ENCODE peak calls at places on chromosomes 3 and 15, in nine cellular contexts. One of them, this sample, is unnamed.

GRCh38 chr15:98770984-98771383 is 122.6 kb downstream of the IGF1R start:
- DNase-seq in transverse colon: no peak
- DNase-seq in A549: no peak
- DNase-seq in HFF-Myc: no peak
- DNase-seq in Peyer's patch: no peak
- DNase-seq in thyroid gland: no peak
- DNase-seq in GM12865: no peak
- DNase-seq in mucosa of descending colon: no peak
- DNase-seq in epithelial cell of esophagus: no peak
- DNase-seq in this sample: no peak

GRCh38 chr3:195133462-195133861 is 137.5 kb downstream of the XXYLT1 start:
- DNase-seq in transverse colon: peak; percentile 60
- DNase-seq in A549: no peak
- DNase-seq in HFF-Myc: no peak
- DNase-seq in Peyer's patch: peak; percentile 77
- DNase-seq in thyroid gland: no peak
- DNase-seq in GM12865: peak; percentile 52
- DNase-seq in mucosa of descending colon: no peak
- DNase-seq in epithelial cell of esophagus: peak; percentile 72
- DNase-seq in this sample: no peak

GRCh38 chr3:71056327-71056726 is 527.2 kb downstream of the FOXP1 start:
- DNase-seq in transverse colon: no peak
- DNase-seq in A549: no peak
- DNase-seq in HFF-Myc: no peak
- DNase-seq in Peyer's patch: no peak
- DNase-seq in thyroid gland: no peak
- DNase-seq in GM12865: no peak
- DNase-seq in mucosa of descending colon: no peak
- DNase-seq in epithelial cell of esophagus: peak; percentile 79
- DNase-seq in this sample: no peak

GRCh38 chr3:11495948-11496557 is 147.7 kb downstream of the VGLL4 start:
- DNase-seq in transverse colon: no peak
- DNase-seq in A549: no peak
- DNase-seq in HFF-Myc: no peak
- DNase-seq in Peyer's patch: no peak
- DNase-seq in thyroid gland: peak; percentile 83
- DNase-seq in GM12865: no peak
- DNase-seq in mucosa of descending colon: no peak
- DNase-seq in epithelial cell of esophagus: no peak
- DNase-seq in this sample: no peak

GRCh38 chr15:39235084-39235795 is 345.6 kb upstream of the THBS1 start:
- DNase-seq in transverse colon: no peak
- DNase-seq in A549: no peak
- DNase-seq in HFF-Myc: no peak
- DNase-seq in Peyer's patch: no peak
- DNase-seq in thyroid gland: no peak
- DNase-seq in GM12865: peak; percentile 40
- DNase-seq in mucosa of descending colon: no peak
- DNase-seq in epithelial cell of esophagus: peak; percentile 63
- DNase-seq in this sample: no peak

GRCh38 chr15:71194286-71194685 is 79.0 kb downstream of the THSD4 start:
- DNase-seq in transverse colon: no peak
- DNase-seq in A549: no peak
- DNase-seq in HFF-Myc: no peak
- DNase-seq in Peyer's patch: no peak
- DNase-seq in thyroid gland: no peak
- DNase-seq in GM12865: no peak
- DNase-seq in mucosa of descending colon: no peak
- DNase-seq in epithelial cell of esophagus: no peak
- DNase-seq in this sample: no peak

GRCh38 chr3:62011667-62012066 is 361.7 kb downstream of the FEZF2 start:
- DNase-seq in transverse colon: no peak
- DNase-seq in A549: no peak
- DNase-seq in HFF-Myc: no peak
- DNase-seq in Peyer's patch: no peak
- DNase-seq in thyroid gland: no peak
- DNase-seq in GM12865: no peak
- DNase-seq in mucosa of descending colon: no peak
- DNase-seq in epithelial cell of esophagus: peak; percentile 55
- DNase-seq in this sample: no peak

GRCh38 chr3:155815030-155815429 is 9.0 kb upstream of the C3orf33 start:
- DNase-seq in transverse colon: no peak
- DNase-seq in A549: no peak
- DNase-seq in HFF-Myc: no peak
- DNase-seq in Peyer's patch: no peak
- DNase-seq in thyroid gland: no peak
- DNase-seq in GM12865: no peak
- DNase-seq in mucosa of descending colon: no peak
- DNase-seq in epithelial cell of esophagus: no peak
- DNase-seq in this sample: no peak

GRCh38 chr3:44976002-44976815 is at the start of the genes EXOSC7 and ZDHHC3:
- DNase-seq in transverse colon: peak; percentile 89
- DNase-seq in A549: peak; percentile 85
- DNase-seq in HFF-Myc: peak; percentile 38
- DNase-seq in Peyer's patch: peak; percentile 95
- DNase-seq in thyroid gland: peak; percentile 84
- DNase-seq in GM12865: peak; percentile 92
- DNase-seq in mucosa of descending colon: peak; percentile 90
- DNase-seq in epithelial cell of esophagus: peak; percentile 95
- DNase-seq in this sample: peak; percentile 82

GRCh38 chr3:35944915-35945710 is 305.8 kb downstream of the ARPP21 start:
- DNase-seq in transverse colon: no peak
- DNase-seq in A549: peak; percentile 56
- DNase-seq in HFF-Myc: no peak
- DNase-seq in Peyer's patch: peak; percentile 50
- DNase-seq in thyroid gland: no peak
- DNase-seq in GM12865: no peak
- DNase-seq in mucosa of descending colon: no peak
- DNase-seq in epithelial cell of esophagus: peak; percentile 80
- DNase-seq in this sample: no peak

DNA sequence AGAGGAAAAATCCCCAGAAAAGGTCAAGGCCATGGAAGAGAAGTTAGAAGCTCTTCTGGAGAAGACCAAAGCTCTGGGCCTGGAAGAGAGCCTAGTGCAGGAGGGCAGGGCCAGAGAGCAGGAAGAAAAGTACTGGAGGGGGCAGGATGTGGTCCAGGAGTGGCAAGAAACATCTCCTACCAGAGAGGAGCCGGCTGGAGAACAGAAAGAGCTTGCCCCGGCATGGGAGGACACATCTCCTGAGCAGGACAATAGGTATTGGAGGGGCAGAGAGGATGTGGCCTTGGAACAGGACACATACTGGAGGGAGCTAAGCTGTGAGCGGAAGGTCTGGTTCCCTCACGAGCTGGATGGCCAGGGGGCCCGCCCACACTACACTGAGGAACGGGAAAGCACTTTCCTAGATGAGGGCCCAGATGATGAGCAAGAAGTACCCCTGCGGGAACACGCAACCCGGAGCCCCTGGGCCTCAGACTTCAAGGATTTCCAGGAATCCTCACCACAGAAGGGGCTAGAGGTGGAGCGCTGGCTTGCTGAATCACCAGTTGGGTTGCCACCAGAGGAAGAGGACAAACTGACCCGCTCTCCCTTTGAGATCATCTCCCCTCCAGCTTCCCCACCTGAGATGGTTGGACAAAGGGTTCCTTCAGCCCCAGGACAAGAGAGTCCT is 9.0 kb downstream of the MAP1A start:
- DNase-seq in transverse colon: no peak
- DNase-seq in A549: no peak
- DNase-seq in HFF-Myc: no peak
- DNase-seq in Peyer's patch: no peak
- DNase-seq in thyroid gland: no peak
- DNase-seq in GM12865: no peak
- DNase-seq in mucosa of descending colon: no peak
- DNase-seq in epithelial cell of esophagus: no peak
- DNase-seq in this sample: no peak
- TF ChIP-seq CTCF in transverse colon: no peak
- TF ChIP-seq CTCF in A549: no peak
- TF ChIP-seq CTCF in HFF-Myc: no peak
- TF ChIP-seq CTCF in Peyer's patch: no peak
- TF ChIP-seq CTCF in thyroid gland: no peak
- TF ChIP-seq CTCF in GM12865: no peak
- TF ChIP-seq CTCF in mucosa of descending colon: no peak
- TF ChIP-seq CTCF in epithelial cell of esophagus: no peak
- TF ChIP-seq CTCF in this sample: no peak

DNA sequence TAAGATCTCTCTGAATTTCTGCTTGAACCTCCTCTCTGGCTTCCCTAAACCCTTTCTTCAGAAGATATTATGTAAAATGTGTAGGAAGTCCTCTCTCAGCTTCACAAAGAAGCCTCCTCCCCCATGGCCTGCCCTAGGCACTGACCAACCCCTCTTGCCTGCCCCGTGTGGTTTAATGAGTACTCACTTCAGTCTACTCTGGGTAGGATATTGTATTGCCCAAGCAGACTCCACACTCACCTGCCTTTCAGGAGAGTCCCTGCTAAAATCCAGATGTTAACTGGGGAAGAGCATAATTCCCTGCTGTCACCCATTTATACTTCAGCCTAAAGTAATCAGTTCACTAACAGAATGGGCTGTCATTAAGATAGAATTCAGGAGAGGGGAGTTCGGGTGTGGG is 2.6 kb upstream of the AGBL1 start:
- DNase-seq in transverse colon: no peak
- DNase-seq in A549: no peak
- DNase-seq in HFF-Myc: no peak
- DNase-seq in Peyer's patch: no peak
- DNase-seq in thyroid gland: no peak
- DNase-seq in GM12865: no peak
- DNase-seq in mucosa of descending colon: no peak
- DNase-seq in epithelial cell of esophagus: no peak
- DNase-seq in this sample: no peak
- TF ChIP-seq CTCF in transverse colon: no peak
- TF ChIP-seq CTCF in A549: no peak
- TF ChIP-seq CTCF in HFF-Myc: no peak
- TF ChIP-seq CTCF in Peyer's patch: no peak
- TF ChIP-seq CTCF in thyroid gland: no peak
- TF ChIP-seq CTCF in GM12865: no peak
- TF ChIP-seq CTCF in mucosa of descending colon: no peak
- TF ChIP-seq CTCF in epithelial cell of esophagus: no peak
- TF ChIP-seq CTCF in this sample: no peak

GRCh38 chr15:58517252-58517681 is 85.5 kb downstream of the LIPC start:
- DNase-seq in transverse colon: no peak
- DNase-seq in A549: peak; percentile 28
- DNase-seq in HFF-Myc: no peak
- DNase-seq in Peyer's patch: no peak
- DNase-seq in thyroid gland: no peak
- DNase-seq in GM12865: peak; percentile 32
- DNase-seq in mucosa of descending colon: no peak
- DNase-seq in epithelial cell of esophagus: no peak
- DNase-seq in this sample: no peak
- TF ChIP-seq CTCF in transverse colon: no peak
- TF ChIP-seq CTCF in A549: no peak
- TF ChIP-seq CTCF in HFF-Myc: no peak
- TF ChIP-seq CTCF in Peyer's patch: no peak
- TF ChIP-seq CTCF in thyroid gland: no peak
- TF ChIP-seq CTCF in GM12865: no peak
- TF ChIP-seq CTCF in mucosa of descending colon: no peak
- TF ChIP-seq CTCF in epithelial cell of esophagus: no peak
- TF ChIP-seq CTCF in this sample: no peak

GRCh38 chr3:5214352-5214751 is 26.8 kb downstream of the EDEM1 start:
- DNase-seq in transverse colon: no peak
- DNase-seq in A549: no peak
- DNase-seq in HFF-Myc: no peak
- DNase-seq in Peyer's patch: no peak
- DNase-seq in thyroid gland: no peak
- DNase-seq in GM12865: no peak
- DNase-seq in mucosa of descending colon: no peak
- DNase-seq in epithelial cell of esophagus: no peak
- DNase-seq in this sample: no peak
- TF ChIP-seq CTCF in transverse colon: no peak
- TF ChIP-seq CTCF in A549: no peak
- TF ChIP-seq CTCF in HFF-Myc: no peak
- TF ChIP-seq CTCF in Peyer's patch: no peak
- TF ChIP-seq CTCF in thyroid gland: no peak
- TF ChIP-seq CTCF in GM12865: no peak
- TF ChIP-seq CTCF in mucosa of descending colon: no peak
- TF ChIP-seq CTCF in epithelial cell of esophagus: no peak
- TF ChIP-seq CTCF in this sample: no peak

GRCh38 chr3:160929595-160929994 is 173.6 kb downstream of the PPM1L start:
- DNase-seq in transverse colon: peak; percentile 13
- DNase-seq in A549: peak; percentile 7
- DNase-seq in HFF-Myc: no peak
- DNase-seq in Peyer's patch: no peak
- DNase-seq in thyroid gland: peak; percentile 56
- DNase-seq in GM12865: no peak
- DNase-seq in mucosa of descending colon: peak; percentile 31
- DNase-seq in epithelial cell of esophagus: no peak
- DNase-seq in this sample: no peak
- TF ChIP-seq CTCF in transverse colon: no peak
- TF ChIP-seq CTCF in A549: no peak
- TF ChIP-seq CTCF in HFF-Myc: peak; percentile 36
- TF ChIP-seq CTCF in Peyer's patch: no peak
- TF ChIP-seq CTCF in thyroid gland: no peak
- TF ChIP-seq CTCF in GM12865: no peak
- TF ChIP-seq CTCF in mucosa of descending colon: no peak
- TF ChIP-seq CTCF in epithelial cell of esophagus: peak; percentile 21
- TF ChIP-seq CTCF in this sample: no peak

GRCh38 chr15:89171136-89172072 is 50.0 kb downstream of the RLBP1 start:
- DNase-seq in transverse colon: peak; percentile 54
- DNase-seq in A549: peak; percentile 74
- DNase-seq in HFF-Myc: no peak
- DNase-seq in Peyer's patch: peak; percentile 66
- DNase-seq in thyroid gland: peak; percentile 37
- DNase-seq in GM12865: peak; percentile 40
- DNase-seq in mucosa of descending colon: peak; percentile 37
- DNase-seq in epithelial cell of esophagus: peak; percentile 66
- DNase-seq in this sample: no peak
- TF ChIP-seq CTCF in transverse colon: peak; percentile 67
- TF ChIP-seq CTCF in A549: peak; percentile 95
- TF ChIP-seq CTCF in HFF-Myc: peak; percentile 81
- TF ChIP-seq CTCF in Peyer's patch: peak; percentile 68
- TF ChIP-seq CTCF in thyroid gland: peak; percentile 30
- TF ChIP-seq CTCF in GM12865: peak; percentile 58
- TF ChIP-seq CTCF in mucosa of descending colon: no peak
- TF ChIP-seq CTCF in epithelial cell of esophagus: peak; percentile 85
- TF ChIP-seq CTCF in this sample: peak; percentile 97